ENCODE peak calls at places on chromosomes 1 and 21, in nine cellular contexts. T is B cell, N is endodermal cell, V is IMR-90, R is heart left ventricle, P is neural progenitor cell, S is GM23338, C is heart right ventricle, I is HL-60. M is an unnamed sample.

GRCh38 chr1:23528245-23528978 is 2.6 kb downstream of the E2F2 start:
- DNase-seq in T (peak), N (no peak), V (peak), R (peak), P (no peak), S (no peak), C (peak), I (peak), M (no peak)

GRCh38 chr21:44867464-44867863 is 6.0 kb downstream of the PTTG1IP start:
- DNase-seq in T (no peak), N (no peak), V (no peak), R (no peak), P (no peak), S (no peak), C (no peak), I (no peak), M (no peak)

GRCh38 chr1:183711691-183712401 is 58.7 kb upstream of the APOBEC4 start:
- DNase-seq in T (no peak), N (no peak), V (peak), R (peak), P (peak), S (no peak), C (peak), I (no peak), M (no peak)

GRCh38 chr1:7247683-7248401 is 462.6 kb downstream of the CAMTA1 start:
- DNase-seq in T (no peak), N (peak), V (no peak), R (no peak), P (no peak), S (no peak), C (no peak), I (no peak), M (no peak)

GRCh38 chr1:66576645-66577044 is 42.7 kb downstream of the SGIP1 start:
- DNase-seq in T (no peak), N (no peak), V (peak), R (no peak), P (no peak), S (no peak), C (peak), I (no peak), M (peak)

GRCh38 chr1:111720274-111720976 is 18.8 kb downstream of the INKA2 start:
- DNase-seq in T (no peak), N (no peak), V (no peak), R (peak), P (no peak), S (peak), C (peak), I (no peak), M (no peak)

GRCh38 chr1:207826557-207827487 is 75.0 kb downstream of the CD46 start:
- DNase-seq in T (no peak), N (no peak), V (no peak), R (no peak), P (no peak), S (no peak), C (no peak), I (no peak), M (no peak)

GRCh38 chr1:203055166-203055799 is 29.0 kb downstream of the PPFIA4 start:
- DNase-seq in T (no peak), N (peak), V (no peak), R (no peak), P (peak), S (peak), C (no peak), I (no peak), M (no peak)

GRCh38 chr1:211944733-211945500 is 90.4 kb downstream of the INTS7 start:
- DNase-seq in T (no peak), N (peak), V (peak), R (no peak), P (peak), S (peak), C (peak), I (no peak), M (no peak)

GRCh38 chr1:57704811-57705210 is 281.0 kb upstream of the DAB1 start:
- DNase-seq in T (no peak), N (no peak), V (no peak), R (no peak), P (no peak), S (no peak), C (no peak), I (no peak), M (no peak)

GRCh38 chr1:235366286-235366685 is 941 bp upstream of the TBCE start:
- DNase-seq in T (no peak), N (no peak), V (no peak), R (no peak), P (no peak), S (no peak), C (no peak), I (no peak), M (no peak)

GRCh38 chr1:235368428-235368827 is 1.2 kb downstream of the TBCE start:
- DNase-seq in T (no peak), N (no peak), V (no peak), R (no peak), P (no peak), S (no peak), C (no peak), I (no peak), M (no peak)

GRCh38 chr1:235369802-235370201 is 2.6 kb downstream of the TBCE start:
- DNase-seq in T (no peak), N (no peak), V (no peak), R (no peak), P (no peak), S (no peak), C (no peak), I (no peak), M (no peak)

DNA sequence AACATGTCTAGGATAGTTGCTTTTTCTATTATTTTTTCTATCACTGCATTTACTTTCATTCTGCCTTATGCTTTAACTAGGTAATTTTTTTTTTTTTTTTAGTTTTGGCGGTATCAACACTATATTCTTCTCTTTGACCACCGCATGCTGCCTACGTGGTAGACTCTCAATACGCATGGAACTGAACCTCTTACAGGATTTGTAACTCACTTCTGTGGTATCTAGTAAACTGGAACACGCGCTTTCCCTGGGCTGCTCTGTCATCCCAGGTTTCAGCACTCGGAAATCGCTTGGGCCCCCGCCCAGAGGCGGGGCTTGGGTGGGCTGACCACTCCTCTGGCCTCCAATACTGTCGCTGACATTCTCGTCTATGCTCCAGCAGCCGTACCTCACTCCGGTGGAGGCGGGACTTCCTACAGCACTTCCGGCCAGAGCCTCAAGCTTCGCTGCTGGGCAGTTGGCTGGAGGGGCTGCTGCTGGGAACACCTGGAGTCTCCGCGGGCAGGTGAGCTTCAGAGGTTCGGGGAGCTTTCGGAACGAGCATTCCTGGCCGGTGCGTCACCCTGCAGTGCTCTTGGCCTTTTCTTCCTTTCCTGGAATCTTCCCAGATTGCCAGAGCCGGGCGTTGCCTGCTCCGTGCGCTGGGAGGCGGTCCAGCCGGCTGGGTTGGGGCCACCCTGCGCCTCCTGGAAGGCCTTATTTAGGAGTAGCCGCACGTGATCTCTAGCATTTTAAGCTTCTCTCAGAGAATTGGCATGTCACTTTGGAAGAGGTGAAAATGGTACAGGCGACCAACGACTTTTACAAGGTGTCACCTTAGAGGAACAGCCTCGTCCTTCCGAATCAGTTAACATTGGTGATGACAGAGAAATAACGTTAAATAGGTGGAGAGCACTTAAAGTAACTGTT is at the start of gene TBCE:
- DNase-seq in T (peak), N (peak), V (peak), R (peak), P (peak), S (peak), C (peak), I (peak), M (peak)
- TF ChIP-seq CTCF in T (no peak), N (peak), V (no peak), R (peak), P (peak), S (no peak), C (peak), I (no peak), M (peak)

GRCh38 chr1:173506437-173506836 is 29.3 kb downstream of the PRDX6 start:
- DNase-seq in T (no peak), N (peak), V (no peak), R (no peak), P (no peak), S (peak), C (no peak), I (no peak), M (no peak)
- TF ChIP-seq CTCF in T (no peak), N (peak), V (no peak), R (no peak), P (peak), S (peak), C (no peak), I (no peak), M (peak)

DNA sequence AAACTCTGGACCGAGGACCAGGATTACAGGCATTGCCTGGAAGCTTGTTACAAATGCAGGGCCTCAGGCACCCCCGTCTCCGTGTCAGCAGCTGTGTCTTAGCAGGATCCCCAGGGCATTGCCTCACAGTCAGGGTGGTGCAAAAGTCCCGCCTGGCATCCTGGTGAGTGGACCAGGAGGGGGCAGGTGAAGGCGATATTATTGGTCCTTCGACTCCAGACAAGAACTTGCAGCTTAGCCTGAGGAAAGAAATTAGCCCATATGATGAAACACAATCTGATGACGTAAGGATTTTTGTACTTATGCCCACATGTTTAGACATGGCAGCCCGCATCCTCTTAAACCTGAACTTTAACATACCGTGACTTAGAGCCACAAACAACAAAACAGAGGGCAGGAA is 40.8 kb downstream of the RSPH1 start:
- DNase-seq in T (no peak), N (no peak), V (no peak), R (no peak), P (no peak), S (no peak), C (no peak), I (no peak), M (no peak)
- TF ChIP-seq CTCF in T (no peak), N (no peak), V (no peak), R (no peak), P (no peak), S (no peak), C (no peak), I (no peak), M (no peak)

GRCh38 chr1:33099290-33100118 is 18.6 kb downstream of the AZIN2 start:
- DNase-seq in T (no peak), N (peak), V (peak), R (peak), P (no peak), S (peak), C (peak), I (peak), M (no peak)
- TF ChIP-seq CTCF in T (no peak), N (peak), V (peak), R (no peak), P (no peak), S (no peak), C (no peak), I (peak), M (no peak)

DNA sequence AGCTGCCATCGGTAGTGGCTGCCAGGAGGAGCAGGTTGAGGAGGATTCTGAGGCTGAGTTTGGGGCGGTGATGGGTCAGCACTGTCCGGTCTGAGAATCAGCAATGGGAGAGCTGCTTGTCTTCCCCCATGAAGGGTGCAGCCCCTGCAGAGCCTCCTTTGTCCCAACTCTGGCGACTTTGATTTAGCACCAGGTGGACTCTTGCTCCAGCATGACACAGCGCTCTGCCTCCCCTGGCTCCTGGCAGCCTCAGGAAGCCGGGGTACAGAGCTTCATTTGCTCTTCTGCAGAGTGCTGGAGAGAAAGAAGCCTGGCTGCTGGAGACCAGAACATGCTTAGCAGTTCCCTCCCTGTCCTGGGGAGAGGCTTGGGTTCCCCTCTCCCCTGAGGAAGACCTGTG is 13.3 kb downstream of the ZDHHC18 start:
- DNase-seq in T (no peak), N (no peak), V (no peak), R (no peak), P (no peak), S (no peak), C (no peak), I (no peak), M (no peak)
- TF ChIP-seq CTCF in T (no peak), N (no peak), V (no peak), R (no peak), P (no peak), S (no peak), C (no peak), I (no peak), M (no peak)

DNA sequence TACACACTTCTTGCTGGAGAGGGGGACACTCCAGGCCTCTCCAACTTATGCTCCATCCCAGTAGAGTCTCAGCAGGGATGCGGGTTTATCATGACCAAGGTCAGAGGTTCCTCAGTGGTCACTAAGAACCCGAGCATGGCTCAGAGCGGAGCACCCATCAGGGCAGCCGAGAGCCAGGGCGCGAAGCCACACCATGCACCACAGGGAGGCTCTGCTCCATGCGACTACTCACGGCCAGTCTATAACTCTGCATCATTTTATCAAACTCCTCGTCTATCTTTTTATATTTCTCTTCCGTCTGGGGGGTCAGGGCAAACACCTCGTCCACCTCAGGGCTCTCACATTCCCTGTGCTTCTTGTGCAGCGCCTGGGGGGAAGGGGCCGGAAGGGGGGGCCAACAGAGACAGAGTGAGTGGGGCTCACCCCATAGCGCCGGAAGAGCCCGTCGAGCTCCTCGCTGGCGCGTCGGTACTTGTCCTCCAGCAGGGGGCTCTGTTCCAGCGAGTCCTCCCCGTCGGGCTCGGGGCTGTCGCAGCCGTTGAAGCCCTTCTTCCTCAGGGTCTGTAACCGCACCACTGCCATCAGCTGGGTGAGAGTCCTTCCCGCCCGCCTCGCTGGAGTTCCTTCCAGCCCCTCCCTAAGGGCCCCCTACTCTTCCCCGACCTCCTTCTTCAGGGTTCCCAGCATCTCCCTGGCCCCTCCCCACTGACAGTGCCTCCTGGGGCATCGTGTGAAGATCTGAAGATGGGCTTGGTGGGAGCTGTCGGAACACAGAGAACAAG is 20.0 kb downstream of the MEF2D start:
- DNase-seq in T (peak), N (peak), V (peak), R (peak), P (peak), S (peak), C (peak), I (peak), M (peak)
- TF ChIP-seq CTCF in T (peak), N (peak), V (peak), R (peak), P (peak), S (peak), C (peak), I (peak), M (peak)